ENCODE peak calls at places on chromosome 7, in seven cellular contexts. K, Q, G, M, P, C and D are unnamed samples.

GRCh38 chr7:50261593-50261992 is 42.9 kb upstream of the IKZF1 start:
- DNase-seq in K (no peak), Q (no peak), M (no peak), C (no peak), P (no peak), G (no peak), D (peak; percentile 53)

GRCh38 chr7:2939193-2939885 is 95.2 kb upstream of the GNA12 start:
- DNase-seq in P (peak; percentile 15), G (no peak), M (no peak), K (peak; percentile 54), C (no peak), Q (peak; percentile 59), D (no peak)

GRCh38 chr7:130721486-130722277 is 12.3 kb downstream of the KLF14 start:
- DNase-seq in P (peak; percentile 69), Q (peak; percentile 68), M (peak; percentile 30), G (peak; percentile 89), C (peak; percentile 55), K (peak; percentile 71), D (no peak)

GRCh38 chr7:21966271-21966670 is 20.6 kb upstream of the CDCA7L start:
- DNase-seq in P (no peak), C (no peak), M (no peak), G (no peak), K (no peak), Q (no peak), D (no peak)

GRCh38 chr7:155529845-155530244 is 16.5 kb downstream of the CNPY1 start:
- DNase-seq in Q (peak; percentile 18), C (no peak), P (no peak), G (no peak), M (no peak), K (peak; percentile 3), D (no peak)

GRCh38 chr7:19377611-19378339 is 232.6 kb upstream of the FERD3L start:
- DNase-seq in K (no peak), C (no peak), G (no peak), P (peak; percentile 19), M (no peak), Q (no peak), D (no peak)

GRCh38 chr7:142925413-142925812 is 8.1 kb downstream of the TRPV5 start:
- DNase-seq in P (no peak), M (no peak), C (no peak), Q (no peak), K (no peak), G (no peak), D (no peak)

GRCh38 chr7:92296235-92296634 is 50.5 kb downstream of the ANKIB1 start:
- DNase-seq in G (no peak), Q (no peak), M (no peak), P (no peak), K (no peak), C (no peak), D (no peak)

GRCh38 chr7:101575731-101576130 is 53.4 kb downstream of the MYL10 start:
- DNase-seq in M (no peak), K (no peak), Q (no peak), G (no peak), C (no peak), P (no peak), D (no peak)

GRCh38 chr7:87797798-87798403 is 78.3 kb downstream of the SLC25A40 start:
- DNase-seq in K (no peak), G (no peak), C (no peak), M (peak; percentile 58), P (peak; percentile 68), Q (no peak), D (peak; percentile 43)

GRCh38 chr7:131183611-131184119 is 144.0 kb upstream of the MKLN1 start:
- DNase-seq in G (no peak), M (no peak), C (peak; percentile 19), K (no peak), P (no peak), Q (no peak), D (peak; percentile 33)

GRCh38 chr7:76310102-76310957 is 7.9 kb downstream of the HSPB1 start:
- DNase-seq in M (no peak), Q (no peak), K (no peak), G (peak; percentile 88), C (peak; percentile 47), P (no peak), D (no peak)

GRCh38 chr7:46663025-46663424 is 742.0 kb upstream of the IGFBP3 start:
- DNase-seq in C (no peak), K (no peak), P (no peak), M (no peak), G (no peak), Q (no peak), D (no peak)
- H3K27me3 ChIP-seq in C (no peaks in the 10 kb centered on the region), K (no peaks in the 10 kb centered on the region), P (no peaks in the 10 kb centered on the region), M (no peaks in the 10 kb centered on the region), G (no peaks in the 10 kb centered on the region), Q (no peaks in the 10 kb centered on the region), D (no peaks in the 10 kb centered on the region)

GRCh38 chr7:522938-523289 is 3.3 kb upstream of the PDGFA start:
- DNase-seq in C (no peak), K (no peak), Q (no peak), M (no peak), G (no peak), P (no peak), D (no peak)

GRCh38 chr7:526474-527034 is 6.9 kb upstream of the PDGFA start:
- DNase-seq in M (no peak), C (no peak), G (no peak), Q (no peak), P (no peak), K (no peak), D (no peak)

GRCh38 chr7:523436-524336 is 4.0 kb upstream of the PDGFA start:
- DNase-seq in G (no peak), P (no peak), M (no peak), K (no peak), C (no peak), Q (no peak), D (no peak)

GRCh38 chr7:525740-526139 is 6.1 kb upstream of the PDGFA start:
- DNase-seq in K (no peak), G (no peak), M (no peak), C (no peak), Q (no peak), P (peak; percentile 41), D (no peak)

DNA sequence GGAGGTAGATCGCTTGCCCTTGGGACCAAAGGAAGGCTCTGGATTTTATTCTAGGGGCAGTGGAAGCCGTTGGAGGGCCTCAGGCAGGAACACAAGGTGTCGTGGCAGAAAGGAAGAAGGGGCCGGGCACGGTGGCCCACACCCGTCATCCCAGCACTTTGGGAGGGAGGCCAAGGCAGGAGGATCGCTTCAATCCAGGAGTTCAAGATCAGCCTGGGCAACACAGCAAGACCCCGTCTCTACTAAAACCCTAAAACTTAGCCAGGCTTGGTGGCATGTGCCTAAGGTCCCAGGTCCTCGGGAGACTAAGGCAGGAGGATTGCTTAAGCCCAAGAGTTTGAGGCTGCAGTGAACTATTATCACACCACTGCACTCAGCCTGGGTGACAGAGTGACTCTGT is 5.2 kb upstream of the PDGFA start:
- DNase-seq in K (no peak), G (no peak), Q (no peak), P (no peak), C (no peak), M (no peak), D (no peak)
- H3K27me3 ChIP-seq in K (no peaks in the 10 kb centered on the region), G (peaks cover 26% of the 10 kb centered on the region), Q (peaks cover 32% of the 10 kb centered on the region), P (peaks cover 18% of the 10 kb centered on the region), C (peaks cover 42% of the 10 kb centered on the region), M (no peaks in the 10 kb centered on the region), D (peaks cover 8% of the 10 kb centered on the region)

GRCh38 chr7:148397555-148397954 is 193.0 kb upstream of the C7orf33 start:
- DNase-seq in P (no peak), K (no peak), C (no peak), Q (no peak), G (no peak), M (no peak), D (no peak)

GRCh38 chr7:148397985-148398384 is 192.6 kb upstream of the C7orf33 start:
- DNase-seq in Q (no peak), M (no peak), K (no peak), C (no peak), G (no peak), P (no peak), D (no peak)

GRCh38 chr7:148398844-148399365 is 191.7 kb upstream of the C7orf33 start:
- DNase-seq in Q (no peak), G (no peak), P (peak; percentile 10), C (no peak), M (no peak), K (no peak), D (no peak)

GRCh38 chr7:148400101-148400500 is 190.5 kb upstream of the C7orf33 start:
- DNase-seq in K (no peak), Q (no peak), M (no peak), G (no peak), C (no peak), P (no peak), D (no peak)

DNA sequence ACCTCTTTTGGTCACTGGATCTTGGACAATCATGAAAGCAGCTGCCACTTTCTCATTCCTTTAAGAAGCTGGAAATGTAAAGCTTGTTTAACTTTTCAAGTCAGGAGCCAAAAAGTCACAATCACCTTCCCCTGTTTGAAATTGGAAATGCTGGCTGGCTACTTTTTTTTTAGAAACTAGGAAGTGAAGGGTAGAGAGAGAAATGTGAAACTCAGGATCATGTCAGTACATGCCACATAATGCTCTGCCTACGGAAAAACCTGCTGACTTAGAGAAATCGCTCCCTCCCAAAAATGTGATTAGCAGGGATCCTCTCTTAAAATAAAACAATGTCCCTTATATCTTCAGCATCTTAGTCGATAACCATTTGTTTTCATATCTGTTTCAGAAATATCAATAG is 188.4 kb upstream of the C7orf33 start:
- DNase-seq in M (no peak), C (no peak), P (no peak), Q (no peak), G (no peak), K (no peak), D (no peak)
- H3K27me3 ChIP-seq in M (peaks cover 23% of the 10 kb centered on the region), C (no peaks in the 10 kb centered on the region), P (peaks cover 54% of the 10 kb centered on the region), Q (peaks cover 18% of the 10 kb centered on the region), G (no peaks in the 10 kb centered on the region), K (no peaks in the 10 kb centered on the region), D (no peaks in the 10 kb centered on the region)

GRCh38 chr7:122143376-122143750 is 686 bp downstream of the AASS start:
- DNase-seq in Q (no peak), P (no peak), G (peak; percentile 26), K (peak; percentile 69), C (peak; percentile 9), M (no peak), D (no peak)
- H3K27me3 ChIP-seq in Q (no peaks in the 10 kb centered on the region), P (peaks cover 11% of the 10 kb centered on the region), G (no peaks in the 10 kb centered on the region), K (no peaks in the 10 kb centered on the region), C (no peaks in the 10 kb centered on the region), M (peaks cover 14% of the 10 kb centered on the region), D (no peaks in the 10 kb centered on the region)

GRCh38 chr7:121331574-121331973 is 2.8 kb downstream of the WNT16 start:
- DNase-seq in Q (no peak), C (no peak), K (no peak), P (no peak), G (no peak), M (no peak), D (no peak)

GRCh38 chr7:121329460-121330052 is 756 bp downstream of the WNT16 start:
- DNase-seq in C (peak; percentile 40), K (no peak), P (no peak), G (no peak), M (no peak), Q (peak; percentile 64), D (no peak)

GRCh38 chr7:121328508-121329459 is at the start of gene WNT16:
- DNase-seq in K (no peak), P (no peak), C (no peak), M (no peak), G (no peak), Q (no peak), D (no peak)

GRCh38 chr7:121330053-121330833 is 1.4 kb downstream of the WNT16 start:
- DNase-seq in P (no peak), C (no peak), Q (no peak), G (no peak), M (no peak), K (no peak), D (no peak)

GRCh38 chr7:121331048-121331447 is 2.2 kb downstream of the WNT16 start:
- DNase-seq in M (no peak), Q (no peak), C (no peak), P (no peak), K (no peak), G (no peak), D (no peak)
- H3K27me3 ChIP-seq in M (peaks cover 66% of the 10 kb centered on the region), Q (peaks cover 85% of the 10 kb centered on the region), C (peaks cover 78% of the 10 kb centered on the region), P (peaks cover 66% of the 10 kb centered on the region), K (no peaks in the 10 kb centered on the region), G (peaks cover 74% of the 10 kb centered on the region), D (peaks cover 3% of the 10 kb centered on the region)